ENCODE peak calls at places on chromosomes 16 and 17, in nine cellular contexts. J is cardiac muscle cell; K is PC-9; S is right cardiac atrium; P is NT2/D1; R is NB4; D is fibroblast of the aortic adventitia; A is CD8-positive, alpha-beta T cell; E is AG10803. F is an unnamed sample.

GRCh38 chr17:801660-802059 is 19.5 kb downstream of the MRM3 start:
- DNase-seq in J (no peak), K (no peak), S (no peak), P (no peak), R (no peak), D (peak), A (no peak), E (no peak), F (no peak)

GRCh38 chr16:77897038-77897437 is 108.7 kb downstream of the VAT1L start:
- DNase-seq in J (no peak), K (no peak), S (no peak), P (no peak), R (peak), D (peak), A (no peak), E (peak), F (peak)

GRCh38 chr17:15490634-15491261 is 23.3 kb upstream of the CDRT4 start:
- DNase-seq in J (peak), K (peak), S (peak), P (peak), R (peak), D (peak), A (no peak), E (peak), F (peak)

GRCh38 chr16:87829123-87829980 is 40.0 kb downstream of the SLC7A5 start:
- DNase-seq in J (no peak), K (no peak), S (no peak), P (no peak), R (peak), D (no peak), A (no peak), E (no peak), F (no peak)

GRCh38 chr17:38741853-38742421 is 6.2 kb downstream of the PCGF2 start:
- DNase-seq in J (no peak), K (no peak), S (peak), P (no peak), R (no peak), D (peak), A (no peak), E (peak), F (no peak)

GRCh38 chr16:8893426-8893825 is 11.3 kb downstream of the LITAFD start:
- DNase-seq in J (no peak), K (no peak), S (no peak), P (no peak), R (no peak), D (no peak), A (no peak), E (no peak), F (no peak)

GRCh38 chr17:14882131-14882530 is 383.0 kb downstream of the PMP22 start:
- DNase-seq in J (no peak), K (no peak), S (no peak), P (no peak), R (no peak), D (no peak), A (no peak), E (peak), F (no peak)

GRCh38 chr17:78597923-78598545 is 20.8 kb upstream of the DNAH17 start:
- DNase-seq in J (no peak), K (no peak), S (no peak), P (no peak), R (peak), D (peak), A (no peak), E (peak), F (peak)

GRCh38 chr16:15915555-15916081 is 27.2 kb upstream of the CEP20 start:
- DNase-seq in J (no peak), K (no peak), S (no peak), P (no peak), R (peak), D (no peak), A (no peak), E (no peak), F (no peak)

GRCh38 chr17:45092932-45093430 is 31.9 kb downstream of the NMT1 start:
- DNase-seq in J (no peak), K (peak), S (peak), P (no peak), R (no peak), D (peak), A (no peak), E (peak), F (peak)

GRCh38 chr17:34619687-34620217 is 40.4 kb downstream of the TMEM132E start:
- DNase-seq in J (no peak), K (no peak), S (no peak), P (no peak), R (no peak), D (no peak), A (no peak), E (no peak), F (no peak)

GRCh38 chr17:39225974-39226683 is 384 bp upstream of the STAC2 start:
- DNase-seq in J (peak), K (peak), S (peak), P (peak), R (no peak), D (peak), A (peak), E (no peak), F (no peak)

GRCh38 chr16:22299036-22299435 is 1.8 kb downstream of the POLR3E start:
- DNase-seq in J (no peak), K (no peak), S (no peak), P (no peak), R (no peak), D (no peak), A (no peak), E (no peak), F (no peak)
- H3K4me3 ChIP-seq in J (no peak), K (peak), S (no peak), P (no peak), R (peak), D (no peak), A (peak), E (no peak), F (no peak)

GRCh38 chr17:9206160-9206988 is 185.1 kb downstream of the NTN1 start:
- DNase-seq in J (no peak), K (no peak), S (peak), P (no peak), R (no peak), D (peak), A (no peak), E (no peak), F (no peak)
- H3K4me3 ChIP-seq in J (no peak), K (no peak), S (no peak), P (no peak), R (no peak), D (no peak), A (no peak), E (no peak), F (no peak)

GRCh38 chr16:75306102-75306762 is 54.8 kb upstream of the BCAR1 start:
- DNase-seq in J (no peak), K (no peak), S (no peak), P (no peak), R (no peak), D (peak), A (no peak), E (no peak), F (no peak)
- H3K4me3 ChIP-seq in J (no peak), K (peak), S (no peak), P (no peak), R (no peak), D (no peak), A (no peak), E (no peak), F (no peak)

DNA sequence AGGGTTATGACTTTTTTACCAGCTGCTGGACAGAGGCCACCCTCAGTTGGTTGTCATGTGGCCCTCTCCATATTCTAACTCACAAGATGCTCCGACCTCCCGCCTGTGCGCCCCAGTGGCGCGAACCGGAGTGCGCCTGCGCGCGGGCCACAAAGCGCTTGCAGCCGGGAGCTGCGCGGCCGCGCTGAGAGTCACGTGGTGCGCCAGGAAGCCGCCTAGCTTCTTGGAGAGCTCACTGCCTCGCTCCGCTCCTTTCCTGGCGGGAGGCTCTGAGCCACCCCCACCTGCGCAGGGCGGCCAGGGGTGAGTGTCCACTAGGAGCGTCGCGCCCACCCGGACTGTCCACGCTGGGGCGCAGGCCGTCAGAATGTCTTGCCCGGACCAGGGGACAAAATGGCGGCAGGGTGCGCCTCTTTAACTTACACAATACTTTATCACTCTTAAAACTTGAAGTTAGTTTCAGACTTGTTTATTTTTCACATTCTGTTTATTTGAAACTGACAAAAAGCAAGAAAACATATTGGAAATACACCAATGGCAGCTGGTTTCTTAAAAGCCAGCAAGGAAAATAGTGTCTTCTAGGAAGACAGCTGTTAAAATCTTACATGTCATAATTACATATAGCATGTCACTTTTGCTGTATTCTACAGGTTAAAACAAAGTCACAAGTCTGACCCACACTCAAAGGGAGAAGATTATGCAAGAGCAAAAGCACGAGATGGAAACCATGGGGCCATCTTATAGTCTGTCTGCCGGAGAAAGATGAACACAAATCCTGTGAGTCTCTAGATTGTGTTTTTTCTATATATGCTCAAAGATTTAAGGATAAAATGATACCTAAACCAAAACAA is 357.9 kb downstream of the CNTNAP4 start:
- DNase-seq in J (no peak), K (no peak), S (peak), P (no peak), R (no peak), D (no peak), A (no peak), E (no peak), F (no peak)
- H3K4me3 ChIP-seq in J (no peak), K (no peak), S (no peak), P (no peak), R (no peak), D (no peak), A (no peak), E (peak), F (no peak)